ENCODE peak calls at places on chromosome 10, in four cellular contexts. Q is K562, T is endothelial cell, J is breast epithelium. A is an unnamed sample.

GRCh38 chr10:4650572-4650971 is 175.4 kb upstream of the AKR1E2 start:
- DNase-seq in J (no peak), Q (no peak), T (no peak), A (no peak)

GRCh38 chr10:16909271-16909767 is 92.1 kb upstream of the RSU1 start:
- DNase-seq in Q (no peak), J (no peak), T (no peak), A (no peak)

GRCh38 chr10:113111900-113112853 is 162.1 kb downstream of the TCF7L2 start:
- DNase-seq in Q (no peak), J (no peak), T (no peak), A (no peak)

GRCh38 chr10:88291289-88292184 is 291.6 kb downstream of the RNLS start:
- DNase-seq in Q (no peak), J (no peak), T (no peak), A (peak)

GRCh38 chr10:102702742-102703141 is 11.5 kb downstream of the ARL3 start:
- DNase-seq in T (no peak), J (no peak), Q (no peak), A (no peak)

GRCh38 chr10:63633677-63634487 is 112.7 kb downstream of the REEP3 start:
- DNase-seq in J (no peak), T (no peak), Q (peak), A (peak)

GRCh38 chr10:110496553-110497437 is 912 bp upstream of the DUSP5 start:
- DNase-seq in J (no peak), Q (no peak), T (no peak), A (no peak)

GRCh38 chr10:22042557-22043326 is 39.2 kb upstream of the DNAJC1 start:
- DNase-seq in T (peak), Q (peak), J (no peak), A (peak)

GRCh38 chr10:30443049-30443448 is 9.1 kb downstream of the MAP3K8 start:
- DNase-seq in T (no peak), J (no peak), Q (no peak), A (no peak)

GRCh38 chr10:35565602-35566061 is 39.5 kb upstream of the GJD4 start:
- DNase-seq in J (no peak), Q (no peak), T (no peak), A (no peak)

GRCh38 chr10:86648706-86649426 is 5.5 kb upstream of the OPN4 start:
- DNase-seq in Q (no peak), J (peak), T (no peak), A (no peak)

GRCh38 chr10:86481761-86482160 is 39.8 kb downstream of the WAPL start:
- DNase-seq in Q (no peak), T (no peak), J (no peak), A (no peak)

GRCh38 chr10:50545846-50546245 is 77.9 kb downstream of the SGMS1 start:
- DNase-seq in Q (peak), J (no peak), T (no peak), A (no peak)

GRCh38 chr10:101843032-101843991 is at the start of gene KCNIP2:
- DNase-seq in T (peak), Q (no peak), J (no peak), A (peak)

GRCh38 chr10:73252445-73253225 is at the start of gene MRPS16:
- DNase-seq in Q (peak), J (peak), T (peak), A (peak)

GRCh38 chr10:73251683-73252444 is 580 bp downstream of the MRPS16 start:
- DNase-seq in Q (peak), J (no peak), T (peak), A (peak)

GRCh38 chr10:73248259-73248724 is 1.2 kb upstream of the DNAJC9 start:
- DNase-seq in T (no peak), Q (peak), J (no peak), A (no peak)

GRCh38 chr10:73247509-73248258 is 629 bp upstream of the DNAJC9 start:
- DNase-seq in J (no peak), T (no peak), Q (peak), A (peak)

DNA sequence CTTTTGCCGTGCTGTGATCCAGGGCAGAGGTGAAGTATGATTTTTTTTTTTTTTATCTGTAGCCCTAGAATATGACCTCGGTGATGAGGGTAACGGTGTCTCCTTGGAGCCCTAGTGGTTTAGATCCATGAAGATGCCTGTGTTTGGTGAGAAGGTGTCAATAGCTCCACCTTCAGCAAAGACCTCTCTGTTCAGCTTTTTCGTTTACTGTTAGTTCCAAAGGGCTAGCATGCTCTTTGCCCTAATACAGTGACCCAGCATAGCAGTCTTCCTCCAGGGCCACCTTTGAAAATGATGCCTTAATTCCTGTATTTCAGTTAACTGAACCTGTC is 748 bp upstream of the MRPS16 start:
- DNase-seq in Q (peak), T (no peak), J (no peak), A (peak)
- TF ChIP-seq CTCF in Q (peak), T (no peak), J (no peak), A (peak)

DNA sequence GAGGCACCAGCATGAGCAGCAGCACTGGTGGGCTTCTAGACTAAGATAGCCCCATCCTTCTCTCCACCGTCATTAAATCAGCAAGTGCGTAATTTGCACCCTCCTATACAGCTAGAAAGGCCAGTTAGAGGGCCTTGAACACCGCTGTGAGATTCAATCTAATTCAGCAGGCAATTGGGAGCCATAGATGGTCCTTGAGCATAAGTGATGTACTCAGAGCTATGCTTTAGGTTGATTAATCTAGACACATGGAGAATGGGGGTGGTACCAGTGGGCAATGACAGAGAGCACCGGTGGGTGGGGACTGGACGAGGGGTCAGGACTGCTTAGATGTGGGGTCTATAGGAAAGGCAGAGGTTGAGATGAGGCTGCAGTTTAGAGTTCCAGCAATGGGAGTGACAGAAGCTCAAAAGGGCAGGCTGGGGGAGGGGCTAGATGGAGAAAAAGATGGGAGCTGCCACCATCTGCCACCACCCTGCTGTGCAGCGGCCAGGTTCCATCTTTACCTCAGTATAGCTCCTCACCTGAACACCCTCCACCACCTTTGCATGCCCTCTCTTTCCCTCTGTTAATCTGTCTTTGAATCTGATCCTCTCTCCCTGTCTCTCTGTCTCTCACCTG is 87.3 kb downstream of the C10orf105 start:
- DNase-seq in T (no peak), J (no peak), Q (peak), A (no peak)
- TF ChIP-seq CTCF in T (no peak), J (no peak), Q (no peak), A (no peak)

DNA sequence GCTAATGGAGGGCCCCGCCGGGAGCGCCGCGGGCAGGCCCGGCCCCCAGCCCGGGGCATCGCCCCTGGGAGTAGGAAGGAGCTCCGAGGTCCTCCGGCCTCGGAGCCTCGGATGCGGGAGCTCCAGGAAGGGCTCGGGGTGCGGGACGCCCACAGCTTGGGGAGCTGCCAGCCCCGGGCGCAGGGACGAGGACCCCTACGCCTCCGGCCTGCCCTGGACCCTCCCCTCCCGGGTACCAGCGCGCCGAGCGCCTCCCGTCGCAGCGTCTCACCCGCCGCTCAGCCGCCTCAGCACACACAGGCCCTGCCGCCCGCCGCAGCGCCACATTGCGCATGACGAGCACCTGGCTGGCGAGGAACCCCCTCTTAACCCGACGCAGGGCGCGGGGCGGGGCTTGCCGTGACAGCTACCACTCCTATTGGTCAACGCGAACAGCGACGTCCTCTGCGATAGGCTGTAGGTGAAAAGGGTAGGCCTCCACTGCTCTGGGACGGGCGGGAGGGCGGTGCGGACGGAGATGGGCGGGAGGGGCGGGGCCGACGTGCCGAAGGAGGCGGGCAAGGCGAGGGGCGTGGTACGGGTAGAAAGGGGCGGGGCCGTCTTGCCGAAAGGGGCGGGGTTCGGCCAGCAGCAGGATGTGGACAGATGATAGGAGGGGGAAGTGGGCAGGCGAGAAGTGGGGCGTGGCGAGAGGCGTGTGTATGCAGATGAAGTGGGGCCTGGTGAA is at the start of gene PITRM1:
- DNase-seq in J (peak), T (peak), Q (peak), A (peak)
- TF ChIP-seq CTCF in J (no peak), T (no peak), Q (no peak), A (peak)

GRCh38 chr10:72186213-72186612 is 29.6 kb upstream of the ANAPC16 start:
- DNase-seq in Q (no peak), T (no peak), J (no peak), A (no peak)

GRCh38 chr10:72186633-72187330 is 29.0 kb upstream of the ANAPC16 start:
- DNase-seq in Q (no peak), T (no peak), J (no peak), A (no peak)

DNA sequence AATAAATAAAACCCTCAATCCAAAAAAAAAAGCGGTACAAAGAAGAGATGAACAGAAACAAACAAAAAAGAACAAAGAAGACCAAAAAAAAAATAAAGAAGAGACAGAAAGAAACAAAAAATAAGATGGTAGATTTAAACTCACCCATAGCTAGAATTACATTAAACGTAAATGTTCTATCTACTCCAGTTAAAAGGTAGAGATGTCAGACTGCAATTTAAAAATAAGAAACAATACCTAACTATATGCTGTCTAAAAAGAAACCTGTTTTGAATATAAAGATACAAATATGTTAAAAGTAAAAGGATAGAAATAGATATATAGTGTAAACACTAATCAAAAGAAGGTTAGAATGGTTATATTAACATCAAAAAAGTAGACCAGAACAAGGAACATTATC is 31.7 kb upstream of the ANAPC16 start:
- DNase-seq in T (no peak), Q (no peak), J (no peak), A (no peak)
- TF ChIP-seq CTCF in T (no peak), Q (no peak), J (no peak), A (no peak)

DNA sequence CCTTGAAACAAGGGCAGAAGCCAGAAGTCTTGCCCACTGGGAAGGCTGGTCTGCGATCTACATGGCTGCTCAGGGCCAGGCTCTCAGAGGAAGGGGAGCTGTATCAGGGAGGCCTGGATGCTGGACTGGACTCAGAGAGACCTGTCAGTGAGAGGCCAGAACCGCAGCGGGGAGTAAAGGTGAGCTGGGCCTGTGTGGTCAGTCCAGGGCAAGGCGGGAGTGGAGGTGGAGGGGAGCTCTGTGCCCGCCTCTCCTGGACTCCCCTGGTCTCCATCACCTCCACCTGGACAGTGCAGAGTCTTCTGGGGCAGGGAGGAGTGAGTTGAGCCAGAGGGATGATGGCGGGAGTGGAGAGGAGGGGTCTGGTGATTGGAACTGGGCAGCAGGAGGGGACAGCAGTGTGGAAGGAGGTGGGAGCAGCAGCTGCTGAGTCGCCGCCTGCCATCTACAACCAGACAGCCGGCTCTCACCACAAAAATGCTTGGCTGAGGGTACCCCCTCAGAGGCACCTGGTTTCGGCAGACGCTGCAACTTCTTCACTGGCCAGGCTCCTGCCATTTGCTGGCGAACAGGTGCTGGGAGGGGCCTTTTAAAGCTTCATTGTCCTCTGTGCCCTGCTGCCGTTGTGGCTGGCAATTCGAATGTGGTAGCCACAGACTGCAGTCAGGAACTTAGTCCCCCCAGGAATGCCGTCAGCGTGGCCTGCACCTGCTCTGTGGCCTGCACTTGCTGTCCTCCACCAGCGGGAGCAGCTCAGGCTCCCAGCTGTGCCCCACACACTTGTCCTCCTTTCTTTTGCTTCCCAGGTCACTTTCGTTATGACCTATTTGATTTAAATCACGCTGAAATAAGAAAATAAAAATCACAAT is 3.5 kb downstream of the RASSF4 start:
- DNase-seq in T (no peak), J (no peak), Q (no peak), A (peak)
- TF ChIP-seq CTCF in T (no peak), J (no peak), Q (peak), A (peak)